ENCODE peak calls at places on chromosomes 3 and 15, in five cellular contexts. X, G, P, J and Y are unnamed samples.

GRCh38 chr3:124428372-124429128 is 301.7 kb upstream of the UMPS start:
- DNase-seq in G (no peak), J (no peak), P (no peak), X (no peak), Y (no peak)

GRCh38 chr3:11335056-11335608 is 62.9 kb downstream of the ATG7 start:
- DNase-seq in P (no peak), J (no peak), X (peak), G (no peak), Y (no peak)

GRCh38 chr15:52132066-52132465 is 19.5 kb upstream of the BCL2L10 start:
- DNase-seq in X (no peak), P (no peak), J (no peak), G (no peak), Y (no peak)

GRCh38 chr3:158532099-158532734 is 38.8 kb upstream of the MLF1 start:
- DNase-seq in J (no peak), G (no peak), P (no peak), X (peak), Y (no peak)

GRCh38 chr3:4977889-4978258 is 1.4 kb upstream of the BHLHE40 start:
- DNase-seq in P (no peak), G (no peak), J (no peak), X (no peak), Y (no peak)

GRCh38 chr15:56339594-56339993 is 25.6 kb upstream of the TEX9 start:
- DNase-seq in G (no peak), J (no peak), X (no peak), P (no peak), Y (no peak)

GRCh38 chr3:131762981-131763380 is 260.2 kb upstream of the MRPL3 start:
- DNase-seq in G (no peak), X (no peak), J (no peak), P (no peak), Y (no peak)

GRCh38 chr15:68209735-68210408 is 4.7 kb upstream of the CALML4 start:
- DNase-seq in G (no peak), X (no peak), P (no peak), J (no peak), Y (no peak)

GRCh38 chr3:150348500-150348899 is 59.6 kb upstream of the TSC22D2 start:
- DNase-seq in X (peak), G (no peak), P (no peak), J (no peak), Y (no peak)

GRCh38 chr3:177899275-177900067 is 636.8 kb upstream of the KCNMB2 start:
- DNase-seq in X (no peak), P (no peak), J (no peak), G (no peak), Y (no peak)

GRCh38 chr3:85110393-85110792 is 151.6 kb downstream of the CADM2 start:
- DNase-seq in J (no peak), X (no peak), G (no peak), P (no peak), Y (no peak)

GRCh38 chr15:55737373-55737772 is 5.6 kb downstream of the PRTG start:
- DNase-seq in G (no peak), X (peak), J (no peak), P (no peak), Y (no peak)

GRCh38 chr3:14371573-14372474 is 30.6 kb upstream of the SLC6A6 start:
- DNase-seq in X (peak), G (no peak), J (no peak), P (no peak), Y (no peak)

GRCh38 chr3:187616307-187616939 is 53.8 kb downstream of the SST start:
- DNase-seq in P (no peak), G (no peak), J (no peak), X (peak), Y (peak)

GRCh38 chr15:56886450-56886856 is 32.0 kb upstream of the TCF12 start:
- DNase-seq in P (no peak), J (peak), X (no peak), G (no peak), Y (no peak)

GRCh38 chr3:173501941-173502489 is 104.5 kb downstream of the NLGN1 start:
- DNase-seq in J (no peak), P (no peak), G (no peak), X (no peak), Y (no peak)

GRCh38 chr3:168839692-168840091 is 744.0 kb upstream of the GOLIM4 start:
- DNase-seq in G (no peak), X (no peak), J (no peak), P (no peak), Y (no peak)

GRCh38 chr3:9600597-9600996 is 47.0 kb upstream of the LHFPL4 start:
- DNase-seq in J (no peak), G (no peak), X (no peak), P (no peak), Y (no peak)

GRCh38 chr3:54146383-54147239 is 24.3 kb downstream of the CACNA2D3 start:
- DNase-seq in G (no peak), X (no peak), P (no peak), J (peak), Y (no peak)

GRCh38 chr3:150697646-150698045 is 6.1 kb downstream of the ERICH6 start:
- DNase-seq in X (no peak), J (no peak), G (no peak), P (no peak), Y (no peak)

GRCh38 chr3:196422976-196423781 is 9.0 kb downstream of the UBXN7 start:
- DNase-seq in J (peak), G (no peak), P (no peak), X (no peak), Y (no peak)